ENCODE peak calls at places on chromosomes 6 and 20, in four cellular contexts. J is cardiac muscle cell, K is PC-3, Q is adrenal gland. D is an unnamed sample.

GRCh38 chr6:40394381-40394780 is 192.8 kb downstream of the LRFN2 start:
- DNase-seq in K (no peak), Q (no peak), J (no peak), D (no peak)

GRCh38 chr6:85673198-85674139 is 30.8 kb upstream of the SYNCRIP start:
- DNase-seq in J (no peak), Q (no peak), K (no peak), D (no peak)

GRCh38 chr20:13661070-13661687 is 22.4 kb upstream of the TASP1 start:
- DNase-seq in J (peak), K (no peak), Q (no peak), D (no peak)

GRCh38 chr6:19964115-19964514 is 126.9 kb downstream of the ID4 start:
- DNase-seq in J (no peak), Q (no peak), K (no peak), D (no peak)

GRCh38 chr6:53483423-53484353 is 61.2 kb downstream of the GCLC start:
- DNase-seq in J (peak), Q (peak), K (peak), D (no peak)

GRCh38 chr20:1648101-1648500 is 9.5 kb downstream of the SIRPG start:
- DNase-seq in K (no peak), J (no peak), Q (no peak), D (no peak)

GRCh38 chr6:138971601-138972000 is 16.5 kb downstream of the REPS1 start:
- DNase-seq in K (no peak), J (no peak), Q (no peak), D (no peak)

GRCh38 chr6:149897015-149897697 is 757 bp downstream of the RAET1E start:
- DNase-seq in Q (peak), J (peak), K (peak), D (peak)

GRCh38 chr6:169803291-169803811 is 51.9 kb downstream of the ERMARD start:
- DNase-seq in J (peak), K (no peak), Q (no peak), D (no peak)

GRCh38 chr6:97819680-97820079 is 536.7 kb upstream of the MMS22L start:
- DNase-seq in K (no peak), Q (no peak), J (no peak), D (no peak)

GRCh38 chr20:47221036-47221625 is 135.4 kb downstream of the ZMYND8 start:
- DNase-seq in J (no peak), Q (no peak), K (no peak), D (no peak)

GRCh38 chr6:137832110-137832509 is 34.9 kb upstream of the TNFAIP3 start:
- DNase-seq in K (peak), Q (no peak), J (peak), D (no peak)

GRCh38 chr6:13573669-13574110 is 711 bp upstream of the SIRT5 start:
- DNase-seq in J (peak), Q (peak), K (peak), D (no peak)

GRCh38 chr6:133761706-133762105 is 127.2 kb upstream of the TCF21 start:
- DNase-seq in Q (no peak), K (no peak), J (peak), D (no peak)

GRCh38 chr6:26268659-26269402 is 96.2 kb upstream of the BTN3A2 start:
- DNase-seq in Q (no peak), J (peak), K (peak), D (no peak)

GRCh38 chr6:132960720-132961119 is 146.4 kb downstream of the RPS12 start:
- DNase-seq in K (peak), Q (no peak), J (no peak), D (peak)

GRCh38 chr20:10671850-10672578 is 1.8 kb downstream of the JAG1 start:
- DNase-seq in K (peak), Q (peak), J (peak), D (no peak)

GRCh38 chr20:10670521-10671220 is 3.1 kb downstream of the JAG1 start:
- DNase-seq in Q (no peak), K (no peak), J (no peak), D (no peak)

GRCh38 chr20:10669843-10670446 is 3.9 kb downstream of the JAG1 start:
- DNase-seq in K (no peak), Q (no peak), J (no peak), D (no peak)

GRCh38 chr20:10672579-10673127 is 1.1 kb downstream of the JAG1 start:
- DNase-seq in J (peak), K (peak), Q (peak), D (no peak)

DNA sequence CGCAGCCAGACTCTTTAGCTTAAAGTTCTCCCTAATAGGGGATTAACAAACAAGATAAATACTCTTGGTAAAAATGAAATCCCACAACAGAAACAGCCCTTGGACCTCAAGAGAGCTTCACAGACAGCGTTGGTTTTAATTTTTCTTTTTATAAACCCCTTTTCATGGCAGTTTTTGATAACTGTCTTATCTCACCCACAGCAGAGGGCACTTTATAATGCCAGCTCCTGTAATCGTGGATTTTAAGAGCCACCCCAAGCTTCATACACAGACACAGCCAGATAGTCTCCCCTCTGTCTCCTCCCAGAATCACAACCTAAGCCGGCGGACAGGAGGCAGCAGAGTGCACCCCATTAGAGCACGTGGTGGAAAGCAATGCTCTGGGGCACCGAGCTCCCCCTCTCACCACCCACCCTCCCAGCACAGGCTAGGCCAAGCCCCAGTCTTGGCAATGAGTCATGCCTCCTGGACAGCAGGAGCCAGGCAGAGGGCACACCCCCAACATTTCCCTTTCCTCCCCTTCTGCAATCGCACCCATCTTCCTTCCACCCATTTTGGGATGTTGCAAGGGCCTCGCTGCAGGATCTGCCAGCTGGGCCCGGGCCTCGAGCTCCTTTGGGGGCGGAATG is 2.5 kb downstream of the JAG1 start:
- DNase-seq in K (peak), J (peak), Q (peak), D (peak)
- H3K4me3 ChIP-seq in K (peak), J (peak), Q (peak), D (peak)

DNA sequence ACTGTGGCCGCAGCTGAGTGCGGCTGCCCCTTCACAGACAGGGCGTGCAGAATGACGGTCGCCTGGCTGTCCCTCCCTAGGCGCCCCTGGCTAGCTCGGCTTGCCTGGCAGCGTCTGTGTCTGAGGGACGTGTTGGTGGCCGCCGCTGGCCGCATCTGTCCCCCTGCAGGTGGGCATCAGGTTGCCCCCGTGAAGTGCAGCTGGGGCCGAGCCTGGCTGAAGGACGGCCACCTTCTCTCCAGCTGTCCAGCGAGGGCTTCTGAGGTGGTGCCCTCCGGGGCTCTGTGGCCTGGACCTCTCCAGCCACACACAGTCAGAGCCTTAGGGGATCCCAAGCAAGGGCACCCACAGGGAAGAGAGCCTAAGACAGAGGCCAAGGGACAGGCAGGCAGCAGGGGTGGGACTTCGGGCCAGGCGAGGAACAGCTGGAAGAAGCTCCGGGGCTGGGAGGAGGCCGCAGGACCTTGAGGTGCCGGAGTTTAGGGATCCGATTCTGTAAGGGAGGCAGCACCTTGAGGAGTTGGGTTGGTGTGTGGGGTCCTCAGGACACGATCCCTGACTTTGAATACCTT is 89.0 kb upstream of the EPB41L1 start:
- DNase-seq in Q (no peak), K (no peak), J (no peak), D (no peak)
- H3K4me3 ChIP-seq in Q (peak), K (peak), J (no peak), D (peak)

DNA sequence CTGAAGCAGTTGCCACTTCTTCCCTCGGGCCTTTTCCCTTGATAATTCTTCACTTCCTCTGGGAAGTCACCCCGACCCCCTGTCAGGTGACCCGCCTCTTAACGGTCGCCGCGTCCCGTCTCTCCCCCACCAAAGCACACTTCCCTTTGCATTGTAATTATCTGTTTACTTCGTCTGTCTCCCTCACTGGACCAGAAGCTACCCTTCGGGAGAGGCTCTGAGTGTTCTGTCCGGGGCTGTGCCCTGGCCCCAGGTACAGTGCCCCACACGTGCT is 771 bp upstream of the SNAI1 start:
- DNase-seq in Q (no peak), K (no peak), J (no peak), D (no peak)
- H3K4me3 ChIP-seq in Q (peak), K (peak), J (no peak), D (peak)

GRCh38 chr20:35448788-35449373 is 6.5 kb upstream of the CEP250 start:
- DNase-seq in J (no peak), K (no peak), Q (no peak), D (no peak)

GRCh38 chr20:35446356-35447078 is 8.5 kb upstream of the GDF5 start:
- DNase-seq in Q (no peak), J (no peak), K (no peak), D (no peak)

GRCh38 chr20:35451295-35451694 is 4.1 kb upstream of the CEP250 start:
- DNase-seq in J (no peak), Q (no peak), K (no peak), D (no peak)

GRCh38 chr20:35444226-35444625 is 6.2 kb upstream of the GDF5 start:
- DNase-seq in K (no peak), Q (no peak), J (no peak), D (no peak)

GRCh38 chr20:35447082-35447789 is 8.2 kb upstream of the CEP250 start:
- DNase-seq in K (peak), Q (peak), J (peak), D (peak)
- H3K4me3 ChIP-seq in K (peak), Q (peak), J (no peak), D (peak)

DNA sequence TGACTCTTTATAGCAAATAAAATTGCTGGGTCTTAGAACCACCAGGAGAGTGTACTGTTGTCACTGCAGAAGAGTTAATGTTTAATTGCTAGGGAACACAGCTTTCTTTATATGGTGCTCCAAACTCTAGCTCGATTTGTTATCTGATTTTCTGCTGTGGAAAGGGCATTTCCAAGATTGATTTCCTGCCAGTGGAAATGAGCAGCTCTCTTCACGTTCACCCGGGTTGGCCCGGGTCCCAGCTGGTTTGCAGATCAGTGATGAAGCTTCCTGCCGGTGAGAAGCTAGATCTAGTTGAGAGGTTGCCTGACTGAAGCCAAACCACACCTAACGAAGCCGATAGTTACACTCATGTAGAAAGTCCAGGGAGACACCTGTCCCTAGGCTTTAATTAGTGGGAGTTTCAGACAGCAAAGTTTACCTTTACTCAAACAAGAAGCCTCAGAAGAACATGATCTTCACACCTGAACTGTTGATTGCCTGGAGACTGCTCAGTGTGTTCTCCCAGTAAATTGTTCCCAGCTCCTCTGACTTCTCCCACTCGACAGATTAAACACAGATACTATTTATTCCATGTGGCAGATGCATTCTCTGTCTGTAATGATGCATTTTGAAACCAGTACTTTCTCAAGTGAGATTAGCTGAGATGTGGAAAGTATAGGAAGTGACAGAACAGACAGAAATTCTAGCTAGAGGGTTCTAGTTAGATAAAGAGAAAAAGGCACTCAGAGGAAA is 27.8 kb downstream of the PAQR8 start:
- DNase-seq in Q (peak), J (peak), K (peak), D (no peak)
- H3K4me3 ChIP-seq in Q (no peak), J (no peak), K (peak), D (no peak)

DNA sequence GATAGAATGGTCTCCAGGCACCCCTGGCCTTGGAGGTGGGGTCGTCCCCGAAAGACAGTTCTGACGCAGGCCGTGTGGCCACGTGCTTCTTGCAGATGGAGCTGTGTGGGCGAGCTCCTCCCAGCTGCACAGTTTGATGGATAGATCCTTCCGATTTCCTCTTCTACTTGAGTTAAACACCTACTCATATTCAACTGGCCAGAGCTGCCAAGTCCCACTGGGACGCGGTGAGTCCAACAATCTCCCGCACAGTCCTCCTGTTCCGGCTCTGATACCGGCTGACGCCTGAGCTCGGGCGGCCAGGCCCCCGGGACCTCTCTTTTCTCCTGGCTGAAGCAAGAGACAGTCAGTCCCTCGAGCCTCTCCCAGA is 57.9 kb upstream of the DACT2 start:
- DNase-seq in J (peak), K (no peak), Q (peak), D (no peak)
- H3K4me3 ChIP-seq in J (no peak), K (no peak), Q (no peak), D (no peak)